ENCODE peak calls at places on chromosomes 16 and 17, in seven cellular contexts. Y is fibroblast of lung; T is astrocyte of the cerebellum; S is AG10803; I is adrenal gland; O is tibial nerve; C is CD4-positive, alpha-beta T cell. H is an unnamed sample.
A peak's percentile ranks its signal among the peaks of the same experiment; 100 is the strongest.

GRCh38 chr16:85689285-85689949 is 663 bp upstream of the GINS2 start:
- DNase-seq in Y (no peak), S (no peak), T (no peak), C (no peak), I (no peak), O (no peak), H (no peak)

GRCh38 chr17:34472363-34472762 is 107.0 kb upstream of the TMEM132E start:
- DNase-seq in I (no peak), O (no peak), C (no peak), T (no peak), S (no peak), Y (no peak), H (no peak)

GRCh38 chr17:41403409-41404023 is 6.1 kb upstream of the KRT31 start:
- DNase-seq in Y (peak; percentile 4), S (no peak), T (no peak), C (no peak), O (no peak), I (no peak), H (no peak)

GRCh38 chr16:78048319-78048718 is 26.0 kb downstream of the CLEC3A start:
- DNase-seq in Y (no peak), S (no peak), O (no peak), T (no peak), I (no peak), C (no peak), H (no peak)

GRCh38 chr17:83183951-83184506 is 104.6 kb downstream of the METRNL start:
- DNase-seq in Y (no peak), T (no peak), O (peak; percentile 5), C (no peak), I (peak; percentile 13), S (no peak), H (no peak)

GRCh38 chr17:80833952-80834895 is 157.4 kb upstream of the CHMP6 start:
- DNase-seq in Y (peak; percentile 77), T (no peak), C (no peak), S (peak; percentile 86), O (peak; percentile 50), I (peak; percentile 59), H (no peak)

GRCh38 chr17:73639322-73639721 is 4.9 kb downstream of the SDK2 start:
- DNase-seq in C (no peak), I (no peak), Y (no peak), S (no peak), O (no peak), T (no peak), H (no peak)

GRCh38 chr16:70576431-70577255 is 53.0 kb downstream of the SF3B3 start:
- DNase-seq in I (no peak), S (peak; percentile 84), C (no peak), Y (peak; percentile 89), O (no peak), T (no peak), H (no peak)

GRCh38 chr17:44002141-44002848 is 2.1 kb upstream of the NAGS start:
- DNase-seq in I (no peak), S (peak; percentile 90), Y (peak; percentile 88), O (no peak), T (no peak), C (no peak), H (no peak)

GRCh38 chr17:77070888-77071279 is 69.9 kb upstream of the SEC14L1 start:
- DNase-seq in I (no peak), S (no peak), O (no peak), T (no peak), Y (no peak), C (no peak), H (no peak)

GRCh38 chr16:13660807-13661206 is 259.1 kb upstream of the ERCC4 start:
- DNase-seq in Y (no peak), C (no peak), T (no peak), I (no peak), O (no peak), S (no peak), H (no peak)

GRCh38 chr17:79986441-79987186 is 49.1 kb downstream of the TBC1D16 start:
- DNase-seq in I (peak; percentile 73), O (no peak), Y (peak; percentile 88), C (no peak), T (no peak), S (no peak), H (no peak)

GRCh38 chr16:81447383-81448101 is 2.9 kb downstream of the CMIP start:
- DNase-seq in S (no peak), C (no peak), O (no peak), I (no peak), T (no peak), Y (no peak), H (no peak)

GRCh38 chr16:77951788-77952187 is 70.6 kb upstream of the CLEC3A start:
- DNase-seq in C (no peak), O (no peak), I (no peak), S (no peak), Y (no peak), T (no peak), H (no peak)

GRCh38 chr16:57530104-57530522 is 6.3 kb downstream of the CCDC102A start:
- DNase-seq in S (peak; percentile 38), I (no peak), T (no peak), C (peak; percentile 65), O (no peak), Y (peak; percentile 58), H (no peak)

GRCh38 chr17:565506-565905 is 149.1 kb downstream of the VPS53 start:
- DNase-seq in S (no peak), C (no peak), I (no peak), Y (no peak), O (no peak), T (no peak), H (no peak)

GRCh38 chr16:25690563-25691143 is 1.1 kb upstream of the HS3ST4 start:
- DNase-seq in S (no peak), T (no peak), C (no peak), O (no peak), I (no peak), Y (no peak), H (no peak)

GRCh38 chr16:84141143-84141670 is 3.8 kb downstream of the HSDL1 start:
- DNase-seq in C (no peak), S (no peak), Y (no peak), T (no peak), O (no peak), I (no peak), H (no peak)

GRCh38 chr16:27547851-27548250 is 1.9 kb downstream of the GTF3C1 start:
- DNase-seq in S (no peak), Y (no peak), O (no peak), I (no peak), C (no peak), T (no peak), H (no peak)

GRCh38 chr17:13601317-13601775 is 383 bp downstream of the HS3ST3A1 start:
- DNase-seq in T (no peak), I (peak; percentile 15), Y (peak; percentile 12), C (no peak), O (no peak), S (no peak), H (no peak)

GRCh38 chr17:68585643-68586042 is 15.5 kb downstream of the FAM20A start:
- DNase-seq in C (no peak), I (no peak), T (no peak), S (no peak), Y (no peak), O (no peak), H (no peak)

GRCh38 chr16:65315004-65315398 is 193.1 kb upstream of the CDH11 start:
- DNase-seq in I (no peak), S (no peak), Y (no peak), O (peak; percentile 53), T (peak; percentile 37), C (no peak), H (no peak)

GRCh38 chr16:1924095-1924494 is 5.9 kb upstream of the HS3ST6 start:
- DNase-seq in C (no peak), I (no peak), S (no peak), T (no peak), O (no peak), Y (no peak), H (no peak)

GRCh38 chr16:1920727-1921155 is 2.5 kb upstream of the HS3ST6 start:
- DNase-seq in O (no peak), S (no peak), T (no peak), Y (peak; percentile 4), I (no peak), C (no peak), H (no peak)

GRCh38 chr16:1926223-1926718 is 8.1 kb upstream of the HS3ST6 start:
- DNase-seq in Y (no peak), C (no peak), O (no peak), I (no peak), T (no peak), S (no peak), H (no peak)

GRCh38 chr16:1922357-1922756 is 4.1 kb upstream of the HS3ST6 start:
- DNase-seq in C (no peak), T (no peak), Y (no peak), O (no peak), I (no peak), S (no peak), H (no peak)

GRCh38 chr16:1923299-1924034 is 5.3 kb upstream of the HS3ST6 start:
- DNase-seq in I (no peak), Y (peak; percentile 36), T (no peak), S (peak; percentile 38), C (no peak), O (no peak), H (no peak)
- TF ChIP-seq CTCF in I (no peak), Y (no peak), T (peak; percentile 45), S (peak; percentile 37), C (no peak), O (no peak), H (no peak)

GRCh38 chr16:72875291-72876036 is 172.5 kb downstream of the ZFHX3 start:
- DNase-seq in S (no peak), Y (no peak), O (no peak), T (no peak), C (no peak), I (no peak), H (no peak)
- TF ChIP-seq CTCF in S (no peak), Y (no peak), O (no peak), T (no peak), C (no peak), I (no peak), H (no peak)

GRCh38 chr16:87076950-87077749 is 240.0 kb downstream of the C16orf95 start:
- DNase-seq in C (no peak), O (no peak), S (peak; percentile 58), I (no peak), T (no peak), Y (peak; percentile 59), H (no peak)
- TF ChIP-seq CTCF in C (no peak), O (peak; percentile 34), S (peak; percentile 71), I (peak; percentile 33), T (peak; percentile 56), Y (peak; percentile 50), H (no peak)

DNA sequence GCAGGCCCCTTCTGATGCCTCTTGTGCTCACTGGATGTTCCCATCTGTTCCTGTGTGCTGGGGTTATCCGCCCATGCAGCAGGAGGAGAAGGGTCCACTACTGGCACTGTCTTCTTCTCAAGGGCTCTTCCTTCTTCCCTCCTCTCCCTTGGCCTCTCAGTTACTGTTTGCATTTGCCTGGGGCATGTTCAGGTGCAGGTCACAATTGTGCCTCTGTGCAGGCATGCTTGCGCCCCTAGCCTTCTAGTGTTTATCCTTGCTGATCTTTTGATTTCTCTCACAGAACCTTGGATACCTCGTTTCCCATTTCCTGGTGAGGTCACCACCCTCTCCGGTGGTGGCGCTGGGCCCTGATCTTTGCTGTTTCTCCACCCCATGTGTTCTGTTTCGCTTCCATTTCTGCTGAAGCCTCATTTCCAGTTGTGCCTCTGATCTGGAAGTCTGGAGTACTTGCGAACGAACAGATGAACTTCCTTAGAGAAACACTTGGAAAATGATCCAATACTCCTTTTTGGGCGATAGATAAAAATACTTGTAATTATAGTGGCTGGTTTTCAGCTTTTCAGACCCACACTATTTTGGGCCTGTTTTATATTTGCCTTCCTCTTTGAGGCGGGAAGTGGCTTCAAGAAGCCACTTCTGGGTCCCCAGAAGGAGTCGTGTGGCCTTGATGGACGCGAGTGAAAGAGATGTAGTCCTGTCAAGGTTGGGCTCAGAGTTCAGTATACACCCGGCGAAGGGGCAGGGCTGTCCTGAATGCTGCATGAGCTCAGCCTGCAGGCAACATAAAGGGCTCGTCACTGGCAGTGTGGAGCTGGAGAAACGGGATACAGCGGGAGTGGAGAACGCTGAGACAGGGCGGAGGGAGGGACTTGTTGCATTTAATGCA is 312.9 kb downstream of the SNX29 start:
- DNase-seq in C (no peak), O (no peak), I (no peak), Y (no peak), S (no peak), T (no peak), H (no peak)
- TF ChIP-seq CTCF in C (no peak), O (no peak), I (no peak), Y (no peak), S (no peak), T (no peak), H (no peak)